ENCODE peak calls at places on chromosomes 12 and 14, in nine cellular contexts. X is endothelial cell; G is GM23248; K is Caco-2; R is NCI-H1105; A is CD4-positive, alpha-beta memory T cell; V is NCI-H2081; N is substantia nigra; P is WTC11. C is an unnamed sample.

GRCh38 chr12:2265461-2266167 is 212.8 kb downstream of the CACNA1C start:
- DNase-seq in X (no peak), V (no peak), R (no peak), P (no peak), G (peak), K (no peak), A (no peak), N (no peak), C (no peak)

GRCh38 chr12:65825573-65826512 is 1.6 kb downstream of the HMGA2 start:
- DNase-seq in X (peak), V (no peak), K (peak), N (no peak), A (no peak), P (peak), R (no peak), G (peak), C (peak)

GRCh38 chr12:25089738-25090137 is 105.2 kb downstream of the DNAI7 start:
- DNase-seq in K (no peak), N (no peak), X (no peak), R (no peak), G (no peak), V (peak), P (no peak), A (no peak), C (no peak)

GRCh38 chr14:101064121-101064661 is 160.7 kb upstream of the RTL1 start:
- DNase-seq in A (no peak), N (no peak), V (no peak), R (no peak), K (peak), P (no peak), G (no peak), X (no peak), C (no peak)

GRCh38 chr14:34699873-34700621 is 14.3 kb downstream of the CFL2 start:
- DNase-seq in K (no peak), G (peak), R (no peak), X (no peak), N (no peak), A (no peak), P (no peak), V (peak), C (peak)

GRCh38 chr12:49945394-49946080 is 5.0 kb upstream of the AQP2 start:
- DNase-seq in G (peak), V (no peak), R (no peak), N (peak), A (peak), X (peak), K (no peak), P (peak), C (peak)

GRCh38 chr14:65346895-65347294 is 65.6 kb upstream of the FUT8 start:
- DNase-seq in N (no peak), G (peak), R (no peak), K (no peak), X (no peak), A (no peak), V (no peak), P (no peak), C (peak)

GRCh38 chr12:22576473-22576872 is 32.1 kb upstream of the C2CD5 start:
- DNase-seq in P (no peak), R (no peak), K (no peak), X (no peak), G (no peak), V (no peak), N (no peak), A (no peak), C (no peak)

GRCh38 chr14:51261151-51261550 is 21.1 kb downstream of the TMX1 start:
- DNase-seq in K (no peak), G (peak), V (no peak), X (no peak), A (no peak), R (no peak), P (no peak), N (no peak), C (peak)

GRCh38 chr14:97218713-97219355 is 421.7 kb downstream of the VRK1 start:
- DNase-seq in V (no peak), P (peak), X (peak), G (peak), A (peak), K (no peak), R (no peak), N (no peak), C (no peak)

GRCh38 chr14:26554069-26554772 is 43.6 kb downstream of the NOVA1 start:
- DNase-seq in R (no peak), A (no peak), X (no peak), G (no peak), P (no peak), K (no peak), V (no peak), N (no peak), C (no peak)

GRCh38 chr12:127284870-127285431 is 982.0 kb upstream of the TMEM132C start:
- DNase-seq in A (no peak), R (no peak), N (no peak), V (no peak), X (no peak), G (peak), P (no peak), K (no peak), C (peak)

GRCh38 chr12:1488908-1489381 is 105.4 kb downstream of the FBXL14 start:
- DNase-seq in P (no peak), K (no peak), G (peak), N (no peak), A (peak), V (no peak), X (no peak), R (no peak), C (peak)

C was measured in iris pigment epithelial cell.